ENCODE peak calls at places on chromosome 11, in seven cellular contexts. One of them, this sample, is unnamed.
A peak's percentile ranks its signal among the peaks of the same experiment; 100 is the strongest.

GRCh38 chr11:85725510-85726258 is 39.7 kb upstream of the CCDC89 start:
- DNase-seq in K562: no peak
- DNase-seq in SK-N-SH: no peak
- DNase-seq in H1: no peak
- DNase-seq in GM12892: no peak
- DNase-seq in HepG2: no peak
- DNase-seq in GM12878: no peak
- DNase-seq in this sample: no peak

GRCh38 chr11:46533396-46534110 is 60.3 kb downstream of the AMBRA1 start:
- DNase-seq in K562: no peak
- DNase-seq in SK-N-SH: no peak
- DNase-seq in H1: no peak
- DNase-seq in GM12892: no peak
- DNase-seq in HepG2: no peak
- DNase-seq in GM12878: no peak
- DNase-seq in this sample: no peak

GRCh38 chr11:56910046-56910753 is 78.5 kb upstream of the OR5AK2 start:
- DNase-seq in K562: no peak
- DNase-seq in SK-N-SH: no peak
- DNase-seq in H1: no peak
- DNase-seq in GM12892: no peak
- DNase-seq in HepG2: no peak
- DNase-seq in GM12878: no peak
- DNase-seq in this sample: no peak

GRCh38 chr11:28976801-28977145 is 868.6 kb downstream of the METTL15 start:
- DNase-seq in K562: no peak
- DNase-seq in SK-N-SH: no peak
- DNase-seq in H1: no peak
- DNase-seq in GM12892: no peak
- DNase-seq in HepG2: no peak
- DNase-seq in GM12878: no peak
- DNase-seq in this sample: no peak

GRCh38 chr11:58905141-58905715 is 34.1 kb upstream of the GLYATL1 start:
- DNase-seq in K562: no peak
- DNase-seq in SK-N-SH: peak; percentile 75
- DNase-seq in H1: peak; percentile 80
- DNase-seq in GM12892: no peak
- DNase-seq in HepG2: no peak
- DNase-seq in GM12878: no peak
- DNase-seq in this sample: no peak

GRCh38 chr11:117821431-117821830 is 3.1 kb downstream of the FXYD2 start:
- DNase-seq in K562: no peak
- DNase-seq in SK-N-SH: no peak
- DNase-seq in H1: no peak
- DNase-seq in GM12892: no peak
- DNase-seq in HepG2: no peak
- DNase-seq in GM12878: no peak
- DNase-seq in this sample: no peak

GRCh38 chr11:96167233-96167632 is 175.8 kb downstream of the MAML2 start:
- DNase-seq in K562: no peak
- DNase-seq in SK-N-SH: no peak
- DNase-seq in H1: no peak
- DNase-seq in GM12892: no peak
- DNase-seq in HepG2: no peak
- DNase-seq in GM12878: no peak
- DNase-seq in this sample: no peak

GRCh38 chr11:65880844-65881421 is 1.3 kb downstream of the CTSW start:
- DNase-seq in K562: no peak
- DNase-seq in SK-N-SH: no peak
- DNase-seq in H1: no peak
- DNase-seq in GM12892: no peak
- DNase-seq in HepG2: no peak
- DNase-seq in GM12878: no peak
- DNase-seq in this sample: no peak

GRCh38 chr11:723120-723883 is 17.3 kb downstream of the EPS8L2 start:
- DNase-seq in K562: peak; percentile 41
- DNase-seq in SK-N-SH: peak; percentile 70
- DNase-seq in H1: no peak
- DNase-seq in GM12892: no peak
- DNase-seq in HepG2: peak; percentile 56
- DNase-seq in GM12878: no peak
- DNase-seq in this sample: no peak

GRCh38 chr11:10747733-10748132 is 3.3 kb upstream of the CTR9 start:
- DNase-seq in K562: no peak
- DNase-seq in SK-N-SH: no peak
- DNase-seq in H1: no peak
- DNase-seq in GM12892: no peak
- DNase-seq in HepG2: no peak
- DNase-seq in GM12878: no peak
- DNase-seq in this sample: no peak

GRCh38 chr11:10749476-10749875 is 1.6 kb upstream of the CTR9 start:
- DNase-seq in K562: no peak
- DNase-seq in SK-N-SH: no peak
- DNase-seq in H1: no peak
- DNase-seq in GM12892: no peak
- DNase-seq in HepG2: no peak
- DNase-seq in GM12878: no peak
- DNase-seq in this sample: no peak

GRCh38 chr11:10750838-10751580 is at the start of gene CTR9:
- DNase-seq in K562: peak; percentile 87
- DNase-seq in SK-N-SH: peak; percentile 89
- DNase-seq in H1: peak; percentile 95
- DNase-seq in GM12892: peak; percentile 69
- DNase-seq in HepG2: peak; percentile 87
- DNase-seq in GM12878: peak; percentile 68
- DNase-seq in this sample: peak; percentile 66

GRCh38 chr11:10746871-10747270 is 4.2 kb upstream of the CTR9 start:
- DNase-seq in K562: no peak
- DNase-seq in SK-N-SH: no peak
- DNase-seq in H1: no peak
- DNase-seq in GM12892: no peak
- DNase-seq in HepG2: no peak
- DNase-seq in GM12878: no peak
- DNase-seq in this sample: no peak

GRCh38 chr11:10748241-10748640 is 2.8 kb upstream of the CTR9 start:
- DNase-seq in K562: no peak
- DNase-seq in SK-N-SH: no peak
- DNase-seq in H1: no peak
- DNase-seq in GM12892: no peak
- DNase-seq in HepG2: no peak
- DNase-seq in GM12878: no peak
- DNase-seq in this sample: no peak
- TF ChIP-seq TAF1 in K562: no peak
- TF ChIP-seq TAF1 in SK-N-SH: no peak
- TF ChIP-seq TAF1 in H1: no peak
- TF ChIP-seq TAF1 in GM12892: no peak
- TF ChIP-seq TAF1 in HepG2: no peak
- TF ChIP-seq TAF1 in GM12878: no peak
- TF ChIP-seq TAF1 in this sample: no peak

GRCh38 chr11:32911413-32911812 is 18.8 kb downstream of the QSER1 start:
- DNase-seq in K562: no peak
- DNase-seq in SK-N-SH: no peak
- DNase-seq in H1: no peak
- DNase-seq in GM12892: no peak
- DNase-seq in HepG2: no peak
- DNase-seq in GM12878: no peak
- DNase-seq in this sample: no peak
- TF ChIP-seq TAF1 in K562: no peak
- TF ChIP-seq TAF1 in SK-N-SH: no peak
- TF ChIP-seq TAF1 in H1: no peak
- TF ChIP-seq TAF1 in GM12892: no peak
- TF ChIP-seq TAF1 in HepG2: no peak
- TF ChIP-seq TAF1 in GM12878: no peak
- TF ChIP-seq TAF1 in this sample: no peak

GRCh38 chr11:93160808-93161207 is 37.0 kb downstream of the SLC36A4 start:
- DNase-seq in K562: no peak
- DNase-seq in SK-N-SH: no peak
- DNase-seq in H1: no peak
- DNase-seq in GM12892: no peak
- DNase-seq in HepG2: no peak
- DNase-seq in GM12878: no peak
- DNase-seq in this sample: no peak
- TF ChIP-seq TAF1 in K562: no peak
- TF ChIP-seq TAF1 in SK-N-SH: no peak
- TF ChIP-seq TAF1 in H1: no peak
- TF ChIP-seq TAF1 in GM12892: no peak
- TF ChIP-seq TAF1 in HepG2: no peak
- TF ChIP-seq TAF1 in GM12878: no peak
- TF ChIP-seq TAF1 in this sample: no peak

GRCh38 chr11:33040127-33040861 is 922 bp downstream of the TCP11L1 start:
- DNase-seq in K562: peak; percentile 18
- DNase-seq in SK-N-SH: peak; percentile 43
- DNase-seq in H1: no peak
- DNase-seq in GM12892: peak; percentile 31
- DNase-seq in HepG2: no peak
- DNase-seq in GM12878: no peak
- DNase-seq in this sample: peak; percentile 26
- TF ChIP-seq TAF1 in K562: no peak
- TF ChIP-seq TAF1 in SK-N-SH: no peak
- TF ChIP-seq TAF1 in H1: no peak
- TF ChIP-seq TAF1 in GM12892: no peak
- TF ChIP-seq TAF1 in HepG2: no peak
- TF ChIP-seq TAF1 in GM12878: no peak
- TF ChIP-seq TAF1 in this sample: peak; percentile 20

GRCh38 chr11:2462986-2463765 is 18.4 kb downstream of the KCNQ1 start:
- DNase-seq in K562: no peak
- DNase-seq in SK-N-SH: no peak
- DNase-seq in H1: no peak
- DNase-seq in GM12892: no peak
- DNase-seq in HepG2: peak; percentile 65
- DNase-seq in GM12878: no peak
- DNase-seq in this sample: no peak

GRCh38 chr11:2461253-2462091 is 16.7 kb downstream of the KCNQ1 start:
- DNase-seq in K562: peak; percentile 49
- DNase-seq in SK-N-SH: peak; percentile 83
- DNase-seq in H1: no peak
- DNase-seq in GM12892: no peak
- DNase-seq in HepG2: no peak
- DNase-seq in GM12878: no peak
- DNase-seq in this sample: no peak

GRCh38 chr11:2463766-2464277 is 19.0 kb downstream of the KCNQ1 start:
- DNase-seq in K562: no peak
- DNase-seq in SK-N-SH: no peak
- DNase-seq in H1: peak; percentile 41
- DNase-seq in GM12892: no peak
- DNase-seq in HepG2: no peak
- DNase-seq in GM12878: no peak
- DNase-seq in this sample: no peak

GRCh38 chr11:2460540-2461252 is 15.9 kb downstream of the KCNQ1 start:
- DNase-seq in K562: no peak
- DNase-seq in SK-N-SH: no peak
- DNase-seq in H1: peak; percentile 37
- DNase-seq in GM12892: no peak
- DNase-seq in HepG2: no peak
- DNase-seq in GM12878: no peak
- DNase-seq in this sample: no peak

DNA sequence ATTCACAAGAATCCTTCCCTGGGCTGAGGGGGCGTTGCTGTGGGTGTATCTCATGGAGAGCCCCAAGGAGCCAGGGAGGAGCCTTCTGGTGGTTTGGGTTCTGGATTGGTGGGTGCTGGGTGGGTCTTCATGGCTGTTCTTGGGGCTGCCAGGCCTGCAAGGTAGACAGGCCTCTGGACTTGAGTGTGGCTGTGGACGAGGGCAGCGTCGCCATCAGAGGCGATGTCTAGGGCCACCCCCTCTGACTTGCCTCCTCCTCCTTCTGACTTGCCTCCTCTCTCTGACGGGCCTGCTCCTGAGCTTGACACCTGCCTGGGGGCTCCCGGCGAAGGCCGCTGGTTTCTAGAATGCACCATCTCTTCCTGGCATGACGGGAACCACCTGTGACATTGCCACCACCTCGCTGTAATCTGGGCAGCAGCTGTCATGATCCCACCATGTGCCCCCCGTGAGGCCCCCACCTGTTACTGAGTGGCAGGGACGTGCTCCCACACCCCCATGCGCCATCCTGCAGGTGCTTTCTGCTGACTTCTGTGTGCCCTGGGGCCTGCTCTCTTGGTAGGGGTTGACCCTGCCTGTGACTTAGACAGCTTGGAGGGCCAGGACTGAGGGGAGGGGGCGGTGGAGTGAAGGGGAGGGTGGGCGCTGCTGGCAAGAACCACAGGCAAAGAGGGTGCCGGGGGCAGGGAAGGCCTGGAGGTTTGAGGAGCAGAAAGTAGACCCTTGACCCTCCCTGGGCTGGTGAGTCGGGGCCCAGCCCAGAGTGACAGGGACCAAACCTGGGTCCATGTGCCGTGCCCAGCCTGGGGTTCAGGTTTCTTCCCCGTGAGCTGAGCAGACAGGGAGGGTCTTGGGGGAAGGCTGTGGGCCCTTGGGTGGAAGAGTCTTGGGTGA is 17.5 kb downstream of the KCNQ1 start:
- DNase-seq in K562: no peak
- DNase-seq in SK-N-SH: no peak
- DNase-seq in H1: no peak
- DNase-seq in GM12892: no peak
- DNase-seq in HepG2: no peak
- DNase-seq in GM12878: no peak
- DNase-seq in this sample: no peak
- TF ChIP-seq TAF1 in K562: no peak
- TF ChIP-seq TAF1 in SK-N-SH: no peak
- TF ChIP-seq TAF1 in H1: no peak
- TF ChIP-seq TAF1 in GM12892: no peak
- TF ChIP-seq TAF1 in HepG2: no peak
- TF ChIP-seq TAF1 in GM12878: no peak
- TF ChIP-seq TAF1 in this sample: no peak

GRCh38 chr11:64234840-64235379 is 526 bp downstream of the VEGFB start:
- DNase-seq in K562: no peak
- DNase-seq in SK-N-SH: peak; percentile 79
- DNase-seq in H1: peak; percentile 70
- DNase-seq in GM12892: peak; percentile 48
- DNase-seq in HepG2: no peak
- DNase-seq in GM12878: no peak
- DNase-seq in this sample: no peak
- TF ChIP-seq TAF1 in K562: no peak
- TF ChIP-seq TAF1 in SK-N-SH: no peak
- TF ChIP-seq TAF1 in H1: no peak
- TF ChIP-seq TAF1 in GM12892: no peak
- TF ChIP-seq TAF1 in HepG2: peak; percentile 13
- TF ChIP-seq TAF1 in GM12878: no peak
- TF ChIP-seq TAF1 in this sample: peak; percentile 13

This sample was measured in GM12891.